ENCODE peak calls at places on chromosomes 4 and X, in six cellular contexts. R, Z, G, T, P and D are unnamed samples.

GRCh38 chrX:9352683-9353430 is 112.0 kb upstream of the TBL1X start:
- DNase-seq in R (no peak), G (peak; percentile 32), P (peak; percentile 34), Z (no peak), T (no peak), D (no peak)

GRCh38 chr4:8260656-8261111 is 8.9 kb upstream of the HTRA3 start:
- DNase-seq in Z (peak; percentile 68), G (peak; percentile 61), R (no peak), T (no peak), P (no peak), D (peak; percentile 43)

GRCh38 chr4:154738426-154738825 is 5.4 kb upstream of the LRAT start:
- DNase-seq in R (no peak), T (no peak), Z (no peak), P (no peak), G (no peak), D (peak; percentile 78)

GRCh38 chr4:122612540-122612939 is 8.3 kb downstream of the IL21 start:
- DNase-seq in Z (no peak), T (peak; percentile 22), G (no peak), R (no peak), P (no peak), D (peak; percentile 12)

GRCh38 chrX:114073926-114074325 is 510.0 kb upstream of the HTR2C start:
- DNase-seq in Z (no peak), P (no peak), G (no peak), R (no peak), T (no peak), D (no peak)

GRCh38 chr4:80197132-80197573 is at the start of gene PRDM8:
- DNase-seq in R (no peak), P (no peak), T (no peak), G (no peak), Z (peak; percentile 64), D (no peak)

GRCh38 chrX:42804524-42804923 is 26.6 kb upstream of the PPP1R2C start:
- DNase-seq in Z (no peak), R (no peak), T (no peak), G (no peak), P (no peak), D (no peak)

GRCh38 chrX:125131146-125131545 is 188.5 kb upstream of the TEX13C start:
- DNase-seq in T (no peak), Z (no peak), R (no peak), P (peak; percentile 19), G (no peak), D (no peak)

GRCh38 chrX:24149346-24150050 is at the start of gene ZFX:
- DNase-seq in P (peak; percentile 58), G (peak; percentile 64), Z (peak; percentile 88), R (peak; percentile 88), T (no peak), D (no peak)

DNA sequence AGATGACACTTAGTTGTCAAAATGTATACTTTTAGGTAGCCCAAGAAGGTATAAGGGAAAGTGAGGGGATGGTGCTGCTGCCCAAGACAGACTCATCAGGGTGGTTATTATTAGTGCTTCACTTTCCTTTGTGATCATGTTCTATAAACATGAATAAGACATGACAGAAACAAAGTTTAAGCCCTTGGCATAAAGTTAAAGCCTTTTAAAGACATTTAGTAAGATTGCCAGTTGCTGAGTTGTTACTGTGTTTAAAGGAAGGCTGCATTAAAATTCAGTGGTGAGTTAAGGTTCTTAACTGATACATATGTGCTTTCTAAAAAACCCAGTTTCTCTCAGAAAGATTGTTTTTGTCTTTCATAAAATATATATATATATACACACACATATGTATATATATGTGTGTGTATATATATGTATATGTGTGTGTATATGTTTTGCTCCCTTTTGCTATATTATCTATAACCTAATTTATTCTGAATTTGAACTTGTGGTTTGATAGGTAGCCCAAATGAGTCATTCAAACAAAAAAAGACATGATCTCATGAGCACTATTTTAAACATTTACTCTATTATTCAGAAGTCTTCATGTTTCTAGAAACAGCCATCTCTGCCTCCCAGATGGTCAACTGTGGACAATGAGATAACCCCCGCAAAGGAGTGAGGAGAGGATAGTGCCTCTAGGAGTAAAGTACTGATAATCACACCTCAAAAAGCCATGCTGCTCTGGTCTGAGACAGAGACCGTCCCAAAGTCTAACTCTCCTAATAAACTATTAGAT is 98.1 kb upstream of the OTUD4 start:
- DNase-seq in G (peak; percentile 19), R (no peak), Z (no peak), T (no peak), P (no peak), D (no peak)
- H3K27ac ChIP-seq in G (peak overlapping the region; percentile 69), R (no peak overlapping the region), Z (no peak overlapping the region), T (no peak overlapping the region), P (no peak overlapping the region), D (peak overlapping the region; percentile 71)

GRCh38 chr4:147479376-147479775 is 1.5 kb upstream of the EDNRA start:
- DNase-seq in R (no peak), G (no peak), Z (no peak), P (no peak), T (no peak), D (no peak)

GRCh38 chr4:147481577-147482109 is 746 bp downstream of the EDNRA start:
- DNase-seq in R (no peak), T (no peak), P (no peak), Z (peak; percentile 76), G (no peak), D (no peak)

GRCh38 chr4:147480502-147480890 is 401 bp upstream of the EDNRA start:
- DNase-seq in G (no peak), P (no peak), R (no peak), T (no peak), Z (no peak), D (no peak)

GRCh38 chr4:147480891-147481576 is at the start of gene EDNRA:
- DNase-seq in G (peak; percentile 74), Z (peak; percentile 84), P (no peak), T (peak; percentile 8), R (no peak), D (no peak)

DNA sequence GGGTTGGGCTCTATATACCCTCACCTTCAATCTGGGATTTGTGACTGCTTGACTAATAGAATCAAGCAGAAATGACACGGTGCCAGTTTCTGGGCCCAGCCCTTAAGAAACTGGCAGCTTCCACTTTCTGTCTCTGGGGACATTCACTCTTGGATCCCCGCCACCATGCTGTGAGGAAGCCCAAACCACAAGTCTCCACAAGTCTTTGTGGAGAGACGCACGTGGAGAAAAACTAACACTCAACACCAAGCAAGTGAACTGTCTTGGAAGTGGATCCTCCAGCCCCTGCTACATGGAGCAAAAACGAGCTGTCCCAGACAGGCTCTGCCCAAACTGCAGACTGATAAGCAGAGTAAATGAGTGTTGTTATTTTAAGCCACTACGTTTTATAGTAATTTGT is 1.1 kb upstream of the EDNRA start:
- DNase-seq in R (no peak), Z (no peak), T (no peak), G (peak; percentile 88), P (no peak), D (peak; percentile 49)
- H3K27ac ChIP-seq in R (no peak overlapping the region), Z (no peak overlapping the region), T (no peak overlapping the region), G (peak overlapping the region; percentile 82), P (no peak overlapping the region), D (no peak overlapping the region)

GRCh38 chr4:87532109-87532508 is 2.9 kb upstream of the SPARCL1 start:
- DNase-seq in Z (no peak), R (no peak), T (no peak), P (no peak), G (no peak), D (no peak)
- H3K27ac ChIP-seq in Z (no peak overlapping the region), R (no peak overlapping the region), T (no peak overlapping the region), P (no peak overlapping the region), G (no peak overlapping the region), D (no peak overlapping the region)

GRCh38 chrX:46366597-46367207 is 178.5 kb downstream of the ZNF674 start:
- DNase-seq in T (no peak), R (no peak), P (no peak), Z (no peak), G (no peak), D (no peak)

DNA sequence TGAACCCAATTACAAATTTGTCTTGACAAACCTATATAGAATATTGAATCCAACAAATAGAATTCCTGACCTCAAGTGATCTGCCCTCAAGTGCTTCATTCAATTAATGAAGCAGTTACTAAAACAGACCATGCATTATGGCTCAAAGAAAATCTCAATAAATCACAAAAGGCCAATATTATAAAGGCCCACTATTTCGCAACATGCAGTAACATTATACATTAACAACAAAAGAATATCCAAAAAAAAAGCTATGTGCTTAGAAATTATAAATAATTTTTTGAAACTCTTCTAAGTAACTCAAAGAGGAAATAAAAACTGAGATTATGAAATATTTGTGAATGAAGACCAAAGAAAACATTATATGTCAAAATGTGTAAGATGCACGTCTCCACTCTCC is 177.7 kb downstream of the ZNF674 start:
- DNase-seq in P (no peak), Z (no peak), G (no peak), T (no peak), R (no peak), D (no peak)
- H3K27ac ChIP-seq in P (no peak overlapping the region), Z (no peak overlapping the region), G (no peak overlapping the region), T (no peak overlapping the region), R (no peak overlapping the region), D (no peak overlapping the region)